ENCODE peak calls at places on chromosome 19, in six cellular contexts. V is psoas muscle, Z is tibial nerve, R is kidney, C is sigmoid colon, I is cardiac fibroblast. S is an unnamed sample.
A peak's percentile ranks its signal among the peaks of the same experiment; 100 is the strongest.

GRCh38 chr19:8030906-8031305 is 21.7 kb upstream of the CCL25 start:
- DNase-seq in V (no peak), Z (no peak), R (no peak), C (no peak), I (no peak), S (no peak)

GRCh38 chr19:55579766-55580621 is 654 bp downstream of the ZNF579 start:
- DNase-seq in V (peak; percentile 80), Z (no peak), R (no peak), C (no peak), I (peak; percentile 51), S (no peak)

GRCh38 chr19:13260883-13261653 is 110.9 kb downstream of the IER2 start:
- DNase-seq in V (no peak), Z (no peak), R (no peak), C (no peak), I (peak; percentile 60), S (peak; percentile 95)

GRCh38 chr19:47436712-47437401 is 17.5 kb upstream of the MEIS3 start:
- DNase-seq in V (peak; percentile 87), Z (peak; percentile 68), R (peak; percentile 87), C (peak; percentile 88), I (peak; percentile 65), S (peak; percentile 61)

GRCh38 chr19:37763488-37763887 is 15.9 kb downstream of the ZNF573 start:
- DNase-seq in V (no peak), Z (no peak), R (no peak), C (no peak), I (peak; percentile 3), S (peak; percentile 43)

GRCh38 chr19:14502334-14503092 is 6.6 kb upstream of the GIPC1 start:
- DNase-seq in V (no peak), Z (no peak), R (no peak), C (no peak), I (peak; percentile 55), S (no peak)

GRCh38 chr19:39372941-39373340 is 18.0 kb downstream of the PAF1 start:
- DNase-seq in V (no peak), Z (no peak), R (no peak), C (no peak), I (peak; percentile 72), S (peak; percentile 51)

GRCh38 chr19:55095260-55096060 is 19.8 kb downstream of the EPS8L1 start:
- DNase-seq in V (no peak), Z (no peak), R (no peak), C (no peak), I (no peak), S (no peak)

GRCh38 chr19:6423499-6424189 is 967 bp downstream of the KHSRP start:
- DNase-seq in V (no peak), Z (no peak), R (no peak), C (peak; percentile 67), I (peak; percentile 63), S (peak; percentile 49)

GRCh38 chr19:16897572-16898056 is 8.8 kb downstream of the F2RL3 start:
- DNase-seq in V (peak; percentile 66), Z (no peak), R (peak; percentile 91), C (no peak), I (peak; percentile 26), S (peak; percentile 16)

GRCh38 chr19:12796146-12797071 is 5.1 kb downstream of the JUNB start:
- DNase-seq in V (peak; percentile 85), Z (no peak), R (peak; percentile 88), C (peak; percentile 91), I (peak; percentile 88), S (peak; percentile 78)

GRCh38 chr19:49133621-49134454 is 14.5 kb downstream of the PPFIA3 start:
- DNase-seq in V (no peak), Z (no peak), R (peak; percentile 93), C (peak; percentile 81), I (peak; percentile 65), S (peak; percentile 66)

GRCh38 chr19:44807652-44808462 is 1.0 kb upstream of the BCAM start:
- DNase-seq in V (no peak), Z (no peak), R (peak; percentile 92), C (no peak), I (peak; percentile 48), S (peak; percentile 43)

GRCh38 chr19:6956573-6956972 is 64.7 kb downstream of the MBD3L2B start:
- DNase-seq in V (no peak), Z (no peak), R (no peak), C (no peak), I (no peak), S (no peak)

GRCh38 chr19:18098891-18099622 is 1.5 kb downstream of the MAST3 start:
- DNase-seq in V (no peak), Z (no peak), R (peak; percentile 83), C (no peak), I (no peak), S (no peak)

GRCh38 chr19:49106648-49107135 is 7.5 kb upstream of the LIN7B start:
- DNase-seq in V (peak; percentile 83), Z (no peak), R (no peak), C (no peak), I (peak; percentile 58), S (peak; percentile 58)

GRCh38 chr19:13629687-13630357 is 123.5 kb upstream of the CACNA1A start:
- DNase-seq in V (no peak), Z (no peak), R (no peak), C (no peak), I (peak; percentile 3), S (peak; percentile 92)

GRCh38 chr19:6516018-6516658 is 14.0 kb upstream of the TUBB4A start:
- DNase-seq in V (peak; percentile 94), Z (peak; percentile 86), R (peak; percentile 96), C (peak; percentile 92), I (peak; percentile 96), S (peak; percentile 82)

GRCh38 chr19:17775245-17775927 is 19.6 kb upstream of the B3GNT3 start:
- DNase-seq in V (no peak), Z (no peak), R (no peak), C (no peak), I (peak; percentile 38), S (peak; percentile 47)

GRCh38 chr19:33066543-33066942 is 1.9 kb upstream of the RHPN2 start:
- DNase-seq in V (no peak), Z (no peak), R (no peak), C (no peak), I (no peak), S (no peak)

GRCh38 chr19:34692541-34692940 is 15.1 kb downstream of the ZNF302 start:
- DNase-seq in V (no peak), Z (no peak), R (no peak), C (no peak), I (no peak), S (no peak)

GRCh38 chr19:16425993-16426392 is 45.8 kb downstream of the EPS15L1 start:
- DNase-seq in V (no peak), Z (no peak), R (no peak), C (no peak), I (no peak), S (no peak)

GRCh38 chr19:4638828-4639530 is at the start of gene TNFAIP8L1:
- DNase-seq in V (peak; percentile 98), Z (peak; percentile 97), R (peak; percentile 99), C (peak; percentile 98), I (peak; percentile 98), S (peak; percentile 91)

GRCh38 chr19:4638330-4638729 is 986 bp upstream of the TNFAIP8L1 start:
- DNase-seq in V (peak; percentile 82), Z (no peak), R (peak; percentile 82), C (no peak), I (peak; percentile 33), S (no peak)

GRCh38 chr19:4641132-4641531 is 1.8 kb downstream of the TNFAIP8L1 start:
- DNase-seq in V (no peak), Z (no peak), R (peak; percentile 51), C (no peak), I (no peak), S (no peak)

GRCh38 chr19:4639531-4640246 is 373 bp downstream of the TNFAIP8L1 start:
- DNase-seq in V (peak; percentile 69), Z (no peak), R (peak; percentile 82), C (peak; percentile 82), I (peak; percentile 31), S (no peak)

GRCh38 chr19:4640247-4641000 is 1.1 kb downstream of the TNFAIP8L1 start:
- DNase-seq in V (no peak), Z (no peak), R (peak; percentile 71), C (no peak), I (no peak), S (no peak)
- H3K4me3 ChIP-seq in V (peak overlapping the region; percentile 85), Z (peak overlapping the region; percentile 66), R (peak overlapping the region; percentile 87), C (peak overlapping the region; percentile 99), I (peak overlapping the region; percentile 92), S (peak overlapping the region; percentile 80)

GRCh38 chr19:30473334-30473867 is 101.2 kb downstream of the ZNF536 start:
- DNase-seq in V (no peak), Z (no peak), R (no peak), C (no peak), I (no peak), S (no peak)
- TF ChIP-seq CTCF in V (no peak), Z (no peak), R (no peak), C (no peak), I (no peak), S (no peak)

DNA sequence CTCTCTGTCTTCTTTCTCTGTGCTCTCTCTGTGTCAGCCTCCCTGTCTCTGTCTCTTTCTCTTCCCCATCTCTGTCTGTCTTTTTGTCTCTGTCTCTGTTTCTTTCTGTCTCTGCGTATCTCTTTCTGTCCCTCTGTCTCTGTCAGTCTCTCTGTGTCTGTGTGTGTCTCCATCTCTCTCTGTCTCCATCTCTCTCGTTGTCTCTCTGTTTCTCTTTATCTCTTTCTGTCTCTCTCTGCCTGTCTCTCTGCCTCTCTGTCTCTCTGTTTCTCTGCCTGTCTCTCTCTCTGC is 15.6 kb upstream of the TCF3 start:
- DNase-seq in V (no peak), Z (no peak), R (no peak), C (no peak), I (no peak), S (no peak)
- H3K4me3 ChIP-seq in V (no peak overlapping the region), Z (no peak overlapping the region), R (no peak overlapping the region), C (no peak overlapping the region), I (no peak overlapping the region), S (no peak overlapping the region)

DNA sequence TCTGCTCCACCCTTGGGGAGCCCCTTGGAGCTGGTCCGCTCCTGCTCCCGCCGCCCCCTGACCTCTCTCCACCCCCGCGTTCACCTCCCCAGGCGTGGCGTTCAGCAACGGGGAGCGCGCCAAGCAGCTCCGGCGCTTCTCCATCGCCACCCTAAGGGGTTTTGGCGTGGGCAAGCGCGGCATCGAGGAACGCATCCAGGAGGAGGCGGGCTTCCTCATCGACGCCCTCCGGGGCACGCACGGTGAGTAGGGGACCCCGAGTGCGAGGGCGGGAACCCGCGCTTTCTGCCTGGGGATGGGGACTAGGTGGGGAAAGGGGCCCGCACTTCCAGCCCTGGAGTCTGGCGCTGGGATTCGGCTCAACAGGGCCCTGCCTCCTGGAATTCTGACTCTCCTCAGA is 1.7 kb downstream of the CYP2A13 start:
- DNase-seq in V (no peak), Z (no peak), R (no peak), C (no peak), I (no peak), S (no peak)
- TF ChIP-seq CTCF in V (no peak), Z (no peak), R (no peak), C (no peak), I (no peak), S (no peak)

GRCh38 chr19:57664269-57665127 is 4.2 kb upstream of the ZSCAN4 start:
- DNase-seq in V (peak; percentile 64), Z (no peak), R (peak; percentile 80), C (peak; percentile 75), I (peak; percentile 76), S (peak; percentile 28)
- H3K4me3 ChIP-seq in V (peak overlapping the region; percentile 70), Z (peak overlapping the region; percentile 57), R (peak overlapping the region; percentile 56), C (peak overlapping the region; percentile 77), I (peak overlapping the region; percentile 53), S (peak overlapping the region; percentile 50)

DNA sequence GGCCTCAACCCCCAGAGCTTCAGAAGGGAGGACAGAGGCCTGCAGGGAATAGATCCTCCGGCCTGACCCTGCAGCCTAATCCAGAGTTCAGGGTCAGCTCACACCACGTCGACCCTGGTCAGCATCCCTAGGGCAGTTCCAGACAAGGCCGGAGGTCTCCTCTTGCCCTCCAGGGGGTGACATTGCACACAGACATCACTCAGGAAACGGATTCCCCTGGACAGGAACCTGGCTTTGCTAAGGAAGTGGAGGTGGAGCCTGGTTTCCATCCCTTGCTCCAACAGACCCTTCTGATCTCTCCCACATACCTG is 969 bp upstream of the CEACAM5 start:
- DNase-seq in V (no peak), Z (no peak), R (no peak), C (no peak), I (no peak), S (no peak)
- TF ChIP-seq CTCF in V (no peak), Z (no peak), R (no peak), C (no peak), I (no peak), S (no peak)